ENCODE peak calls at places on chromosome 21, in nine cellular contexts. Y, T, O, L, R, E, G, A and H are unnamed samples.

GRCh38 chr21:24093032-24093431 is 1514.2 kb downstream of the MRPL39 start:
- DNase-seq in Y (no peak), T (no peak), O (no peak), L (no peak), R (no peak), E (no peak), G (no peak), A (no peak), H (no peak)

GRCh38 chr21:38329176-38329575 is 72.4 kb downstream of the KCNJ15 start:
- DNase-seq in Y (no peak), T (no peak), O (no peak), L (no peak), R (no peak), E (no peak), G (no peak), A (no peak), H (no peak)

GRCh38 chr21:41899431-41900202 is 20.5 kb upstream of the PRDM15 start:
- DNase-seq in Y (no peak), T (no peak), O (peak; percentile 44), L (no peak), R (no peak), E (no peak), G (no peak), A (no peak), H (no peak)

GRCh38 chr21:44873356-44874239 is at the start of gene PTTG1IP:
- DNase-seq in Y (peak; percentile 99), T (peak; percentile 100), O (peak; percentile 100), L (peak; percentile 99), R (peak; percentile 100), E (peak; percentile 100), G (peak; percentile 95), A (peak; percentile 99), H (peak; percentile 97)

GRCh38 chr21:41835711-41836154 is 43.4 kb downstream of the PRDM15 start:
- DNase-seq in Y (no peak), T (no peak), O (no peak), L (no peak), R (peak; percentile 45), E (no peak), G (no peak), A (no peak), H (no peak)

GRCh38 chr21:17139696-17140095 is 373.1 kb upstream of the CXADR start:
- DNase-seq in Y (no peak), T (no peak), O (no peak), L (no peak), R (no peak), E (no peak), G (no peak), A (no peak), H (peak; percentile 8)

GRCh38 chr21:20999567-21000169 is 1.5 kb downstream of the NCAM2 start:
- DNase-seq in Y (peak; percentile 61), T (peak; percentile 79), O (peak; percentile 54), L (peak; percentile 54), R (peak; percentile 14), E (peak; percentile 84), G (peak; percentile 25), A (no peak), H (peak; percentile 42)

GRCh38 chr21:38726482-38726881 is 79.2 kb upstream of the ETS2 start:
- DNase-seq in Y (no peak), T (no peak), O (no peak), L (no peak), R (no peak), E (no peak), G (no peak), A (no peak), H (no peak)

GRCh38 chr21:29640233-29640554 is 299.6 kb downstream of the GRIK1 start:
- DNase-seq in Y (no peak), T (no peak), O (no peak), L (no peak), R (peak; percentile 15), E (peak; percentile 76), G (no peak), A (peak; percentile 43), H (no peak)

GRCh38 chr21:31520506-31521163 is 138.9 kb upstream of the SOD1 start:
- DNase-seq in Y (no peak), T (no peak), O (no peak), L (no peak), R (no peak), E (no peak), G (no peak), A (no peak), H (no peak)